ENCODE peak calls at places on chromosomes 6 and 20, in nine cellular contexts. One of them, this sample, is unnamed.

GRCh38 chr6:154480144-154480639 is 30.3 kb downstream of the CNKSR3 start:
- DNase-seq in fibroblast of lung: no peak
- DNase-seq in mucosa of descending colon: no peak
- DNase-seq in astrocyte of the spinal cord: no peak
- DNase-seq in psoas muscle: no peak
- DNase-seq in adrenal gland: no peak
- DNase-seq in fibroblast of the aortic adventitia: no peak
- DNase-seq in esophagus squamous epithelium: no peak
- DNase-seq in pancreas: no peak
- DNase-seq in this sample: no peak

GRCh38 chr6:108914235-108915022 is 66.2 kb downstream of the ARMC2 start:
- DNase-seq in fibroblast of the aortic adventitia: no peak
- DNase-seq in pancreas: no peak
- DNase-seq in astrocyte of the spinal cord: no peak
- DNase-seq in esophagus squamous epithelium: no peak
- DNase-seq in adrenal gland: no peak
- DNase-seq in mucosa of descending colon: no peak
- DNase-seq in psoas muscle: no peak
- DNase-seq in fibroblast of lung: peak; percentile 51
- DNase-seq in this sample: peak; percentile 18

GRCh38 chr6:88459224-88459623 is 293.1 kb upstream of the CNR1 start:
- DNase-seq in astrocyte of the spinal cord: no peak
- DNase-seq in fibroblast of the aortic adventitia: no peak
- DNase-seq in mucosa of descending colon: no peak
- DNase-seq in fibroblast of lung: no peak
- DNase-seq in psoas muscle: no peak
- DNase-seq in esophagus squamous epithelium: no peak
- DNase-seq in pancreas: no peak
- DNase-seq in adrenal gland: no peak
- DNase-seq in this sample: no peak

GRCh38 chr6:32178547-32179440 is 589 bp downstream of the RNF5 start:
- DNase-seq in adrenal gland: no peak
- DNase-seq in psoas muscle: no peak
- DNase-seq in esophagus squamous epithelium: no peak
- DNase-seq in astrocyte of the spinal cord: no peak
- DNase-seq in pancreas: no peak
- DNase-seq in fibroblast of the aortic adventitia: peak; percentile 12
- DNase-seq in mucosa of descending colon: no peak
- DNase-seq in fibroblast of lung: no peak
- DNase-seq in this sample: no peak

GRCh38 chr6:10838794-10839333 is 525 bp upstream of the MAK start:
- DNase-seq in mucosa of descending colon: no peak
- DNase-seq in astrocyte of the spinal cord: no peak
- DNase-seq in esophagus squamous epithelium: no peak
- DNase-seq in pancreas: no peak
- DNase-seq in adrenal gland: no peak
- DNase-seq in fibroblast of the aortic adventitia: no peak
- DNase-seq in psoas muscle: no peak
- DNase-seq in fibroblast of lung: no peak
- DNase-seq in this sample: no peak

GRCh38 chr20:11551491-11551890 is 366.2 kb upstream of the BTBD3 start:
- DNase-seq in adrenal gland: no peak
- DNase-seq in psoas muscle: no peak
- DNase-seq in pancreas: no peak
- DNase-seq in esophagus squamous epithelium: no peak
- DNase-seq in astrocyte of the spinal cord: no peak
- DNase-seq in fibroblast of lung: no peak
- DNase-seq in mucosa of descending colon: no peak
- DNase-seq in fibroblast of the aortic adventitia: no peak
- DNase-seq in this sample: no peak

GRCh38 chr6:37323568-37323967 is 30.2 kb upstream of the RNF8 start:
- DNase-seq in astrocyte of the spinal cord: peak; percentile 15
- DNase-seq in mucosa of descending colon: no peak
- DNase-seq in psoas muscle: no peak
- DNase-seq in esophagus squamous epithelium: no peak
- DNase-seq in pancreas: no peak
- DNase-seq in adrenal gland: no peak
- DNase-seq in fibroblast of lung: peak; percentile 67
- DNase-seq in fibroblast of the aortic adventitia: peak; percentile 43
- DNase-seq in this sample: no peak

GRCh38 chr6:33426590-33427563 is 7.0 kb downstream of the SYNGAP1 start:
- DNase-seq in pancreas: no peak
- DNase-seq in fibroblast of lung: no peak
- DNase-seq in esophagus squamous epithelium: no peak
- DNase-seq in fibroblast of the aortic adventitia: no peak
- DNase-seq in psoas muscle: no peak
- DNase-seq in adrenal gland: no peak
- DNase-seq in astrocyte of the spinal cord: no peak
- DNase-seq in mucosa of descending colon: no peak
- DNase-seq in this sample: no peak

GRCh38 chr20:24770628-24771556 is 178.2 kb upstream of the CST7 start:
- DNase-seq in esophagus squamous epithelium: no peak
- DNase-seq in mucosa of descending colon: no peak
- DNase-seq in psoas muscle: no peak
- DNase-seq in fibroblast of lung: no peak
- DNase-seq in pancreas: no peak
- DNase-seq in astrocyte of the spinal cord: no peak
- DNase-seq in adrenal gland: no peak
- DNase-seq in fibroblast of the aortic adventitia: no peak
- DNase-seq in this sample: no peak

GRCh38 chr6:21500894-21501293 is 92.7 kb upstream of the SOX4 start:
- DNase-seq in esophagus squamous epithelium: no peak
- DNase-seq in adrenal gland: no peak
- DNase-seq in mucosa of descending colon: peak; percentile 74
- DNase-seq in fibroblast of lung: no peak
- DNase-seq in psoas muscle: no peak
- DNase-seq in fibroblast of the aortic adventitia: no peak
- DNase-seq in pancreas: peak; percentile 92
- DNase-seq in astrocyte of the spinal cord: no peak
- DNase-seq in this sample: no peak

GRCh38 chr6:166866839-166867637 is 89.3 kb downstream of the RNASET2 start:
- DNase-seq in astrocyte of the spinal cord: no peak
- DNase-seq in psoas muscle: no peak
- DNase-seq in pancreas: no peak
- DNase-seq in fibroblast of lung: no peak
- DNase-seq in adrenal gland: no peak
- DNase-seq in mucosa of descending colon: no peak
- DNase-seq in esophagus squamous epithelium: no peak
- DNase-seq in fibroblast of the aortic adventitia: no peak
- DNase-seq in this sample: no peak

GRCh38 chr6:16972535-16972934 is 129.3 kb upstream of the STMND1 start:
- DNase-seq in mucosa of descending colon: no peak
- DNase-seq in fibroblast of the aortic adventitia: no peak
- DNase-seq in pancreas: no peak
- DNase-seq in adrenal gland: no peak
- DNase-seq in esophagus squamous epithelium: no peak
- DNase-seq in psoas muscle: no peak
- DNase-seq in astrocyte of the spinal cord: no peak
- DNase-seq in fibroblast of lung: no peak
- DNase-seq in this sample: no peak

GRCh38 chr6:120005292-120005976 is 655.9 kb upstream of the MAN1A1 start:
- DNase-seq in fibroblast of lung: no peak
- DNase-seq in mucosa of descending colon: no peak
- DNase-seq in psoas muscle: no peak
- DNase-seq in fibroblast of the aortic adventitia: peak; percentile 0
- DNase-seq in adrenal gland: no peak
- DNase-seq in astrocyte of the spinal cord: no peak
- DNase-seq in esophagus squamous epithelium: no peak
- DNase-seq in pancreas: no peak
- DNase-seq in this sample: no peak

GRCh38 chr6:103255132-103255531 is 1604.6 kb downstream of the HACE1 start:
- DNase-seq in psoas muscle: no peak
- DNase-seq in fibroblast of the aortic adventitia: no peak
- DNase-seq in pancreas: no peak
- DNase-seq in fibroblast of lung: no peak
- DNase-seq in astrocyte of the spinal cord: no peak
- DNase-seq in esophagus squamous epithelium: no peak
- DNase-seq in mucosa of descending colon: no peak
- DNase-seq in adrenal gland: no peak
- DNase-seq in this sample: no peak

GRCh38 chr6:42845327-42845694 is 34.1 kb upstream of the RPL7L1 start:
- DNase-seq in fibroblast of the aortic adventitia: no peak
- DNase-seq in pancreas: no peak
- DNase-seq in adrenal gland: no peak
- DNase-seq in astrocyte of the spinal cord: no peak
- DNase-seq in fibroblast of lung: no peak
- DNase-seq in mucosa of descending colon: no peak
- DNase-seq in psoas muscle: no peak
- DNase-seq in esophagus squamous epithelium: no peak
- DNase-seq in this sample: no peak
- TF ChIP-seq CTCF in fibroblast of the aortic adventitia: no peak
- TF ChIP-seq CTCF in pancreas: no peak
- TF ChIP-seq CTCF in adrenal gland: no peak
- TF ChIP-seq CTCF in astrocyte of the spinal cord: no peak
- TF ChIP-seq CTCF in fibroblast of lung: no peak
- TF ChIP-seq CTCF in mucosa of descending colon: no peak
- TF ChIP-seq CTCF in psoas muscle: no peak
- TF ChIP-seq CTCF in esophagus squamous epithelium: no peak
- TF ChIP-seq CTCF in this sample: no peak

GRCh38 chr6:43074847-43075741 is 1.0 kb upstream of the PTK7 start:
- DNase-seq in pancreas: no peak
- DNase-seq in fibroblast of lung: peak; percentile 88
- DNase-seq in psoas muscle: no peak
- DNase-seq in mucosa of descending colon: no peak
- DNase-seq in adrenal gland: no peak
- DNase-seq in fibroblast of the aortic adventitia: peak; percentile 70
- DNase-seq in esophagus squamous epithelium: no peak
- DNase-seq in astrocyte of the spinal cord: peak; percentile 84
- DNase-seq in this sample: peak; percentile 82
- H3K4me3 ChIP-seq in pancreas: no peak overlapping the region
- H3K4me3 ChIP-seq in fibroblast of lung: peak overlapping the region; percentile 64
- H3K4me3 ChIP-seq in psoas muscle: peak overlapping the region; percentile 63
- H3K4me3 ChIP-seq in mucosa of descending colon: no peak overlapping the region
- H3K4me3 ChIP-seq in adrenal gland: no peak overlapping the region
- H3K4me3 ChIP-seq in fibroblast of the aortic adventitia: peak overlapping the region; percentile 67
- H3K4me3 ChIP-seq in esophagus squamous epithelium: peak overlapping the region; percentile 83
- H3K4me3 ChIP-seq in astrocyte of the spinal cord: peak overlapping the region; percentile 51
- H3K4me3 ChIP-seq in this sample: peak overlapping the region; percentile 71

DNA sequence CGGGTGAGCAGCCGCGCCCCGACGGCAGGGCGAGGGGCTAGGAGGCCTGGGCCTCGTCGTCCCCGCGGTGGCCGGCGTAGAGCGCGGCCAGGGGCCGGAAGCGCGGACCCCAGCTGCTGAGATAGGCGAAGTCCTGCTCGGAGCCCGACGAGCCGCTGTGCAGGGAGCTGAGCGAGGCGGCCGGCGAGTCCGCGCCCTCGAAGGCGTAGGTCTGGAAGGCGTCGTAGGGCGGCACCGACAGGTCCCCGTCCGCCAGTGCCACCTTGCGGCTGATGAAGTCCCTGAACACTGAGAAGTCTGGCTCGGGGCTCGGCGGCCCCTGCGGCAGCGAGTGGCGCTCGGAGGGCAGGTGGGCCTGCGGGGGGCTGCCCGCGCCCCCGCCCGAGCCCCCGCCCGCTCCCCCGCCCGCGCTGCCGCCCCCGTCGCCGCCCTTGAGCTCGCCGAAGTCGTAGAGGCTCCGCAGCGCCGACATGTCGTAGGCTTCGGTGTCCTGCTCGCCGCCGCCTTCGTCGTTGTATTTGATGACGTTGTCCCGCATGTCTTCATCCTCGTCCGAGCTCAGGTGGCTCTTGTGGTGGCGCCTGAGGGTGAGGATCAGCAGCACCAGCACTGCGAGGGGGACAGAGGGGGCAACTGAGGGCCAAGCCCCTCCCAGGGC is 56.5 kb downstream of the CD40 start:
- DNase-seq in pancreas: peak; percentile 88
- DNase-seq in fibroblast of the aortic adventitia: peak; percentile 48
- DNase-seq in fibroblast of lung: peak; percentile 48
- DNase-seq in psoas muscle: peak; percentile 84
- DNase-seq in mucosa of descending colon: peak; percentile 72
- DNase-seq in esophagus squamous epithelium: no peak
- DNase-seq in astrocyte of the spinal cord: peak; percentile 43
- DNase-seq in adrenal gland: peak; percentile 84
- DNase-seq in this sample: peak; percentile 82
- TF ChIP-seq CTCF in pancreas: peak; percentile 62
- TF ChIP-seq CTCF in fibroblast of the aortic adventitia: peak; percentile 67
- TF ChIP-seq CTCF in fibroblast of lung: peak; percentile 54
- TF ChIP-seq CTCF in psoas muscle: peak; percentile 72
- TF ChIP-seq CTCF in mucosa of descending colon: peak; percentile 55
- TF ChIP-seq CTCF in esophagus squamous epithelium: peak; percentile 64
- TF ChIP-seq CTCF in astrocyte of the spinal cord: peak; percentile 68
- TF ChIP-seq CTCF in adrenal gland: peak; percentile 68
- TF ChIP-seq CTCF in this sample: peak; percentile 42

GRCh38 chr6:63574554-63574900 is 2.2 kb downstream of the LOC128125822 start:
- DNase-seq in fibroblast of the aortic adventitia: no peak
- DNase-seq in adrenal gland: no peak
- DNase-seq in fibroblast of lung: no peak
- DNase-seq in mucosa of descending colon: no peak
- DNase-seq in astrocyte of the spinal cord: no peak
- DNase-seq in pancreas: no peak
- DNase-seq in psoas muscle: no peak
- DNase-seq in esophagus squamous epithelium: no peak
- DNase-seq in this sample: no peak

GRCh38 chr6:63579937-63580703 is 7.8 kb downstream of the LOC128125822 start:
- DNase-seq in mucosa of descending colon: no peak
- DNase-seq in adrenal gland: no peak
- DNase-seq in psoas muscle: no peak
- DNase-seq in fibroblast of the aortic adventitia: no peak
- DNase-seq in pancreas: no peak
- DNase-seq in fibroblast of lung: no peak
- DNase-seq in astrocyte of the spinal cord: no peak
- DNase-seq in esophagus squamous epithelium: no peak
- DNase-seq in this sample: no peak

GRCh38 chr6:63576147-63576772 is 4.0 kb downstream of the LOC128125822 start:
- DNase-seq in psoas muscle: no peak
- DNase-seq in pancreas: no peak
- DNase-seq in fibroblast of the aortic adventitia: no peak
- DNase-seq in esophagus squamous epithelium: no peak
- DNase-seq in astrocyte of the spinal cord: no peak
- DNase-seq in adrenal gland: no peak
- DNase-seq in mucosa of descending colon: no peak
- DNase-seq in fibroblast of lung: no peak
- DNase-seq in this sample: no peak

GRCh38 chr6:63578757-63579156 is 6.5 kb downstream of the LOC128125822 start:
- DNase-seq in pancreas: no peak
- DNase-seq in adrenal gland: no peak
- DNase-seq in mucosa of descending colon: no peak
- DNase-seq in fibroblast of the aortic adventitia: no peak
- DNase-seq in astrocyte of the spinal cord: no peak
- DNase-seq in fibroblast of lung: no peak
- DNase-seq in psoas muscle: no peak
- DNase-seq in esophagus squamous epithelium: no peak
- DNase-seq in this sample: no peak

DNA sequence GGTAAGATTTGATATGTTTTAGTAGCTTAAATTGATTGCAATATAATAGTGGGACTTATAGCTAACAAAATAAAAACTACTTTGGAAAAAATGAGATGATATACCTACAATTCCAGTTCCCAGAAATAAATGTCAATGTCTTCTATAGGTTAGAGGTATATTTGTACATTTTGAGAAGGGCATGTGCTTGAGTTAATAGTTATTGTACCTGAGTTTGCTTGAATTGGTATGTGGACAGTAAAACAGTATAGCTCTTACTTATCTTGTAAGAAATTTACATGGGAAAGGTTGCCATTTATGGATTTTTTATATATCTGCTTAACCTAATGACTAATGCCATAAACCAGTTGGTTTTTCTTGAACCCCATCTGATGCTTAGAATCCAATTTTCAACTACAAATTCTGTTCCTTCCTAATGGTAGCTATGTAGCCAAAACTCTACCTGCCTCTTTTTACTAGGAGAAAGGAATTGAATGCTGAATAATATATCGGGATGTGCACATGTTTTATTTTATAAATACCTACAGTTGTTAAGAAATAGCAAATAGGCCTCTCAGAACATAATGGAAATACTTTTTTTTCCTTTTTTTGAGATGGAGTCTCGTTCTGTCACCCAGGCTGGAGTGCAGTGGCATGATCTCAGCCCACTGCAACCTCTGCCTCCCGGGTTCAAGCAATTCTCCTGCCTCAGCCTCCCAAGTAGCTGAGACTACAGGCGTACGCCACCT is 4.9 kb downstream of the LOC128125822 start:
- DNase-seq in fibroblast of lung: no peak
- DNase-seq in pancreas: no peak
- DNase-seq in fibroblast of the aortic adventitia: no peak
- DNase-seq in adrenal gland: no peak
- DNase-seq in mucosa of descending colon: no peak
- DNase-seq in psoas muscle: no peak
- DNase-seq in astrocyte of the spinal cord: no peak
- DNase-seq in esophagus squamous epithelium: no peak
- DNase-seq in this sample: no peak
- H3K4me3 ChIP-seq in fibroblast of lung: no peak overlapping the region
- H3K4me3 ChIP-seq in pancreas: no peak overlapping the region
- H3K4me3 ChIP-seq in fibroblast of the aortic adventitia: no peak overlapping the region
- H3K4me3 ChIP-seq in adrenal gland: no peak overlapping the region
- H3K4me3 ChIP-seq in mucosa of descending colon: no peak overlapping the region
- H3K4me3 ChIP-seq in psoas muscle: peak overlapping the region; percentile 95
- H3K4me3 ChIP-seq in astrocyte of the spinal cord: no peak overlapping the region
- H3K4me3 ChIP-seq in esophagus squamous epithelium: no peak overlapping the region
- H3K4me3 ChIP-seq in this sample: no peak overlapping the region